ENCODE peak calls at places on chromosomes 5 and 9, in four cellular contexts. G is lower lobe of right lung, W is epithelial cell of esophagus, L is RWPE1. O is an unnamed sample.

GRCh38 chr5:17355585-17356346 is 138.3 kb downstream of the BASP1 start:
- DNase-seq in W (peak), G (no peak), L (no peak), O (no peak)

GRCh38 chr5:133396724-133397123 is 215.6 kb downstream of the FSTL4 start:
- DNase-seq in G (no peak), L (no peak), W (no peak), O (no peak)

GRCh38 chr9:108439967-108440366 is 415.8 kb downstream of the ACTL7B start:
- DNase-seq in L (peak), G (no peak), W (peak), O (no peak)

GRCh38 chr9:26551971-26552370 is 340.6 kb downstream of the CAAP1 start:
- DNase-seq in W (no peak), G (no peak), L (no peak), O (no peak)

GRCh38 chr9:20358201-20358600 is 264.1 kb downstream of the MLLT3 start:
- DNase-seq in G (no peak), L (peak), W (peak), O (no peak)

GRCh38 chr9:127809562-127810377 is 7.1 kb downstream of the FPGS start:
- DNase-seq in W (peak), G (peak), L (peak), O (no peak)

GRCh38 chr5:76714771-76715483 is 999 bp upstream of the F2R start:
- DNase-seq in L (no peak), G (no peak), W (no peak), O (peak)

GRCh38 chr5:14574891-14575496 is 6.6 kb upstream of the OTULINL start:
- DNase-seq in G (peak), W (peak), L (no peak), O (no peak)

GRCh38 chr9:101119206-101119819 is 90.8 kb downstream of the PLPPR1 start:
- DNase-seq in W (peak), L (peak), G (peak), O (no peak)

GRCh38 chr5:150045512-150045911 is 40.8 kb downstream of the CSF1R start:
- DNase-seq in W (no peak), L (no peak), G (no peak), O (no peak)

GRCh38 chr9:95313010-95313498 is 4.5 kb downstream of the FANCC start:
- DNase-seq in W (peak), L (peak), G (peak), O (no peak)

GRCh38 chr5:124742983-124743533 is 3.4 kb downstream of the ZNF608 start:
- DNase-seq in G (no peak), W (peak), L (peak), O (no peak)

GRCh38 chr9:22446589-22446949 is at the start of gene DMRTA1:
- DNase-seq in G (peak), W (peak), L (peak), O (no peak)

GRCh38 chr9:88826651-88827245 is 164.5 kb upstream of the S1PR3 start:
- DNase-seq in L (no peak), W (no peak), G (no peak), O (no peak)

GRCh38 chr5:65861830-65862241 is 64.5 kb upstream of the ERBIN start:
- DNase-seq in G (no peak), W (peak), L (peak), O (no peak)

GRCh38 chr9:85569988-85570387 is 171.8 kb downstream of the AGTPBP1 start:
- DNase-seq in W (peak), G (no peak), L (peak), O (no peak)

GRCh38 chr5:163505475-163506457 is at the start of gene MAT2B:
- DNase-seq in G (peak), W (peak), L (peak), O (peak)
- TF ChIP-seq CTCF in G (peak), W (peak), L (peak), O (peak)

DNA sequence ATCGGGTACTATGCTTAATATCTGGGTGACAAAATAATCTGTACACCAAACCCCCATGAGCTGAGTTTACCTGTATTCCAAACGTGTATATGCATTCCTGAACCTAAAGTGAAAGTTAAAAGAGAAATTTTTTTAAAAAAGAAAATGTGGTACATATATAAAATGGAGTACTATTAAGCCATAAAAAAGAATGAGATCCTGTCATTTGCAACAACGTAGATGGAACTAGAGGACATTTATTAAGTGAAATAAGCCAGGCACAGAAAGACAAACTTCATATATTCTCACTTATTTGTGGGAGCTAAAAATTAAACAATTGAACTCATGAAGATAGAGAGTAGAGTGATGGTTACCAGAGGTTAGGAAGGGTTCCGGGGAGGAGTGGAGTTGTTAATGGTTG is 44.8 kb downstream of the NDUFAF2 start:
- DNase-seq in L (no peak), W (no peak), G (no peak), O (no peak)
- TF ChIP-seq CTCF in L (no peak), W (no peak), G (no peak), O (no peak)

DNA sequence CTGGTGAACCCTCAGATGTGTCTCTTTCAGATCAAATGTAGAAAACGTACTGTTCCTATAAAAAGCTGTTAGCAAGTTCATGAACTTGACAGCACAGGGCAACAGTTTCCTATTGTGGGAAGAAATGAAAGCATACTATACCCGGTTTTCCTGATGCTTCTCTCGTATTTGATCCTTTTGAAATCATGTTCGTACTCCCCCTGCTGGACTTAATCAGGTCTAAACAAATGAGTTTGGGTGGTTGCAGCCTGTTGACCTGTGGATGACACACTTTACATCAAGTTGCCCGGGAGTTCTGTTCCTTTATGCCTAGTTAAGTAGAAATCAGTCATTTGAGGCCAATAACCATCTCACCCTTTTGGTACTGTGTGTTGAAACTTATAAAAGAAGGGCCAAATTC is 1992.3 kb downstream of the MAT2B start:
- DNase-seq in L (peak), W (peak), G (no peak), O (no peak)
- TF ChIP-seq CTCF in L (peak), W (no peak), G (peak), O (no peak)

DNA sequence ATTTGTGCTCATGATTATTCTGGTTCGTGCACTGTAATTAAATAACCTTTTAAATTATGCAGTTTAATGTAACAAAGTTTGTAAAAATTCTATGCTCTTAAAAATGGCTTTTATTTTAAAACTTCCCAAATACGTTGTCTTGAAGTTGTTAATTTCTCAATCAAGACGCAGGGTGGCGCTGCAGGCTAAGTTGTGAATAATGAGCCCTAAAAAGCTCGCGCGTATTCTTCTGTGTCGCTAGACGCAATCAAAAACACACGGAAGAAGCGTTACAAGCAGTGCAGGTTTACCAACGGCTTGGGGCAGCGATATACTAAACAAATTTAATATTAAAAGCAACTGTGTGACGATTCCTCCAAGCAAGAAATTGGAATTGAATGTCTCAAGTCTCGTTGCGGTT is at the start of gene PCDHB4:
- DNase-seq in G (no peak), W (no peak), L (no peak), O (no peak)
- TF ChIP-seq CTCF in G (peak), W (peak), L (no peak), O (no peak)

GRCh38 chr9:136008693-136008997 is 47.5 kb upstream of the UBAC1 start:
- DNase-seq in G (no peak), W (no peak), L (no peak), O (no peak)

GRCh38 chr9:136011376-136011702 is 50.2 kb upstream of the UBAC1 start:
- DNase-seq in L (no peak), G (no peak), W (no peak), O (no peak)

GRCh38 chr9:136010615-136011341 is 49.6 kb upstream of the UBAC1 start:
- DNase-seq in W (no peak), G (peak), L (no peak), O (no peak)

GRCh38 chr9:136009516-136009915 is 48.3 kb upstream of the UBAC1 start:
- DNase-seq in L (no peak), W (no peak), G (no peak), O (no peak)

DNA sequence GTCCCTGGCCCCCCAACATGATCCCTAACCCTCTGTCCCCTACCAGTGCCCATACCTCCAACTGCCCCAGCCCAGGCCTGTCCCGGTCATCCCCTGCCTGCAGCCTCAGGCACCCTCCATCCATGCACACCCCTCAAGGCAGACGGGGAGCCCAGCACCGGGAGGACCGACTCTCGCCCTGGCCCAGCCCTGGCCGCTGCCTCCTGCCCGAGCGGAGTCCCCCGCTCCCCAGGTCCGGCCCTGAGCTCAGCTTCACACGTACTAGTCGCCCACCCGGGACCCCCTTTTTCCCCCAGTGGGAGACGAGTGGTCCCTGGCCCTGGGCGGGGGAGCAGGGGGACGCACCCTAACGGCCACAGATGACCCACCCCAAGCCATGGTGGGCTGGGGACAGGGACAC is 49.0 kb upstream of the UBAC1 start:
- DNase-seq in W (no peak), G (no peak), L (no peak), O (no peak)
- TF ChIP-seq CTCF in W (no peak), G (no peak), L (no peak), O (no peak)

GRCh38 chr5:161535762-161536161 is 10.8 kb downstream of the GABRB2 start:
- DNase-seq in G (no peak), L (no peak), W (no peak), O (no peak)
- TF ChIP-seq CTCF in G (no peak), L (no peak), W (no peak), O (no peak)

O was measured in natural killer cell.